ENCODE peak calls at places on chromosomes 7 and 10, in four cellular contexts. F, Y, R and K are unnamed samples.

GRCh38 chr7:5324961-5325360 is 42.2 kb downstream of the SLC29A4 start:
- DNase-seq in F (no peak), Y (no peak), R (no peak), K (no peak)

GRCh38 chr10:105210546-105210945 is 569.5 kb downstream of the SORCS3 start:
- DNase-seq in F (no peak), Y (no peak), R (no peak), K (no peak)

GRCh38 chr7:42096681-42097637 is 140.1 kb downstream of the GLI3 start:
- DNase-seq in F (peak; percentile 13), Y (no peak), R (no peak), K (no peak)

GRCh38 chr7:149060161-149060560 is 30.4 kb downstream of the ZNF786 start:
- DNase-seq in F (no peak), Y (no peak), R (no peak), K (no peak)

GRCh38 chr10:69051303-69051702 is 36.6 kb upstream of the SRGN start:
- DNase-seq in F (no peak), Y (no peak), R (peak; percentile 70), K (no peak)

GRCh38 chr10:69497235-69497561 is 45.9 kb downstream of the TSPAN15 start:
- DNase-seq in F (no peak), Y (no peak), R (no peak), K (peak; percentile 42)

GRCh38 chr7:33872870-33873269 is 32.5 kb upstream of the BMPER start:
- DNase-seq in F (no peak), Y (no peak), R (no peak), K (no peak)

GRCh38 chr10:112793197-112793921 is 156.7 kb upstream of the TCF7L2 start:
- DNase-seq in F (no peak), Y (no peak), R (no peak), K (no peak)

GRCh38 chr7:33070277-33070676 is 7.7 kb upstream of the NT5C3A start:
- DNase-seq in F (no peak), Y (no peak), R (no peak), K (no peak)

GRCh38 chr7:20249924-20250323 is 32.7 kb upstream of the MACC1 start:
- DNase-seq in F (no peak), Y (no peak), R (no peak), K (no peak)

GRCh38 chr10:104054430-104054829 is 31.2 kb downstream of the COL17A1 start:
- DNase-seq in F (no peak), Y (no peak), R (peak; percentile 52), K (peak; percentile 52)

GRCh38 chr7:135177021-135177696 is 6.7 kb upstream of the CYREN start:
- DNase-seq in F (no peak), Y (no peak), R (no peak), K (no peak)

GRCh38 chr7:149715476-149715875 is 57.9 kb downstream of the ZNF467 start:
- DNase-seq in F (no peak), Y (no peak), R (no peak), K (no peak)

GRCh38 chr7:101869026-101869900 is 51.8 kb downstream of the CUX1 start:
- DNase-seq in F (peak; percentile 71), Y (no peak), R (no peak), K (peak; percentile 60)

GRCh38 chr7:30743371-30744074 is 8.4 kb upstream of the INMT start:
- DNase-seq in F (peak; percentile 38), Y (no peak), R (peak; percentile 47), K (no peak)

GRCh38 chr10:4981722-4982471 is 18.7 kb downstream of the AKR1C1 start:
- DNase-seq in F (peak; percentile 3), Y (no peak), R (peak; percentile 69), K (no peak)

GRCh38 chr10:72337039-72337629 is 17.6 kb downstream of the DNAJB12 start:
- DNase-seq in F (peak; percentile 72), Y (peak; percentile 53), R (peak; percentile 78), K (peak; percentile 90)

GRCh38 chr10:75972494-75973276 is 541.3 kb downstream of the LRMDA start:
- DNase-seq in F (no peak), Y (no peak), R (peak; percentile 7), K (no peak)

GRCh38 chr7:134502463-134502862 is 24.9 kb upstream of the AKR1B10 start:
- DNase-seq in F (no peak), Y (no peak), R (peak; percentile 50), K (no peak)

GRCh38 chr7:137747359-137748031 is 99.3 kb downstream of the DGKI start:
- DNase-seq in F (no peak), Y (no peak), R (no peak), K (no peak)